ENCODE peak calls at places on chromosomes 2 and 18, in six cellular contexts. One of them, this sample, is unnamed.

GRCh38 chr2:200034816-200035215 is 79.4 kb downstream of the MAIP1 start:
- DNase-seq in H54: no peak
- DNase-seq in T-helper 1 cell: no peak
- DNase-seq in activated CD4-positive, alpha-beta T cell treated with anti-CD3 and anti-CD28 coated beads, Interleukin-2, amount 50 U/mL, for 24 hours: no peak
- DNase-seq in M059J: no peak
- DNase-seq in occipital lobe: no peak
- DNase-seq in this sample: no peak

GRCh38 chr18:5728566-5728965 is 166.8 kb downstream of the TMEM200C start:
- DNase-seq in H54: no peak
- DNase-seq in T-helper 1 cell: no peak
- DNase-seq in activated CD4-positive, alpha-beta T cell treated with anti-CD3 and anti-CD28 coated beads, Interleukin-2, amount 50 U/mL, for 24 hours: no peak
- DNase-seq in M059J: no peak
- DNase-seq in occipital lobe: no peak
- DNase-seq in this sample: no peak

GRCh38 chr2:41920812-41921211 is 127.0 kb upstream of the PKDCC start:
- DNase-seq in H54: no peak
- DNase-seq in T-helper 1 cell: no peak
- DNase-seq in activated CD4-positive, alpha-beta T cell treated with anti-CD3 and anti-CD28 coated beads, Interleukin-2, amount 50 U/mL, for 24 hours: no peak
- DNase-seq in M059J: peak; percentile 65
- DNase-seq in occipital lobe: no peak
- DNase-seq in this sample: peak; percentile 60

GRCh38 chr2:524442-524841 is 152.8 kb downstream of the TMEM18 start:
- DNase-seq in H54: no peak
- DNase-seq in T-helper 1 cell: no peak
- DNase-seq in activated CD4-positive, alpha-beta T cell treated with anti-CD3 and anti-CD28 coated beads, Interleukin-2, amount 50 U/mL, for 24 hours: no peak
- DNase-seq in M059J: peak; percentile 46
- DNase-seq in occipital lobe: no peak
- DNase-seq in this sample: peak; percentile 2

GRCh38 chr2:64383881-64384280 is 70.1 kb upstream of the LGALSL start:
- DNase-seq in H54: no peak
- DNase-seq in T-helper 1 cell: no peak
- DNase-seq in activated CD4-positive, alpha-beta T cell treated with anti-CD3 and anti-CD28 coated beads, Interleukin-2, amount 50 U/mL, for 24 hours: no peak
- DNase-seq in M059J: no peak
- DNase-seq in occipital lobe: no peak
- DNase-seq in this sample: no peak

GRCh38 chr2:48445091-48445725 is 84.7 kb upstream of the STON1 start:
- DNase-seq in H54: no peak
- DNase-seq in T-helper 1 cell: no peak
- DNase-seq in activated CD4-positive, alpha-beta T cell treated with anti-CD3 and anti-CD28 coated beads, Interleukin-2, amount 50 U/mL, for 24 hours: no peak
- DNase-seq in M059J: peak; percentile 36
- DNase-seq in occipital lobe: no peak
- DNase-seq in this sample: peak; percentile 74

GRCh38 chr18:3863593-3863992 is 413.6 kb downstream of the TGIF1 start:
- DNase-seq in H54: no peak
- DNase-seq in T-helper 1 cell: no peak
- DNase-seq in activated CD4-positive, alpha-beta T cell treated with anti-CD3 and anti-CD28 coated beads, Interleukin-2, amount 50 U/mL, for 24 hours: no peak
- DNase-seq in M059J: no peak
- DNase-seq in occipital lobe: no peak
- DNase-seq in this sample: no peak

GRCh38 chr2:68157002-68157401 is 686 bp upstream of the PNO1 start:
- DNase-seq in H54: peak; percentile 26
- DNase-seq in T-helper 1 cell: no peak
- DNase-seq in activated CD4-positive, alpha-beta T cell treated with anti-CD3 and anti-CD28 coated beads, Interleukin-2, amount 50 U/mL, for 24 hours: no peak
- DNase-seq in M059J: peak; percentile 39
- DNase-seq in occipital lobe: no peak
- DNase-seq in this sample: no peak

GRCh38 chr18:59623456-59624383 is 73.5 kb downstream of the CCBE1 start:
- DNase-seq in H54: no peak
- DNase-seq in T-helper 1 cell: no peak
- DNase-seq in activated CD4-positive, alpha-beta T cell treated with anti-CD3 and anti-CD28 coated beads, Interleukin-2, amount 50 U/mL, for 24 hours: no peak
- DNase-seq in M059J: peak; percentile 81
- DNase-seq in occipital lobe: no peak
- DNase-seq in this sample: peak; percentile 44

GRCh38 chr2:185787530-185788145 is 49.0 kb downstream of the FSIP2 start:
- DNase-seq in H54: no peak
- DNase-seq in T-helper 1 cell: no peak
- DNase-seq in activated CD4-positive, alpha-beta T cell treated with anti-CD3 and anti-CD28 coated beads, Interleukin-2, amount 50 U/mL, for 24 hours: no peak
- DNase-seq in M059J: peak; percentile 46
- DNase-seq in occipital lobe: no peak
- DNase-seq in this sample: peak; percentile 46

GRCh38 chr2:151757861-151758260 is 23.6 kb upstream of the NEB start:
- DNase-seq in H54: no peak
- DNase-seq in T-helper 1 cell: no peak
- DNase-seq in activated CD4-positive, alpha-beta T cell treated with anti-CD3 and anti-CD28 coated beads, Interleukin-2, amount 50 U/mL, for 24 hours: no peak
- DNase-seq in M059J: no peak
- DNase-seq in occipital lobe: no peak
- DNase-seq in this sample: no peak

GRCh38 chr2:96175951-96176350 is 30.7 kb upstream of the DUSP2 start:
- DNase-seq in H54: peak; percentile 30
- DNase-seq in T-helper 1 cell: no peak
- DNase-seq in activated CD4-positive, alpha-beta T cell treated with anti-CD3 and anti-CD28 coated beads, Interleukin-2, amount 50 U/mL, for 24 hours: no peak
- DNase-seq in M059J: peak; percentile 67
- DNase-seq in occipital lobe: no peak
- DNase-seq in this sample: peak; percentile 10

GRCh38 chr18:55189972-55190371 is 230.7 kb upstream of the CCDC68 start:
- DNase-seq in H54: no peak
- DNase-seq in T-helper 1 cell: no peak
- DNase-seq in activated CD4-positive, alpha-beta T cell treated with anti-CD3 and anti-CD28 coated beads, Interleukin-2, amount 50 U/mL, for 24 hours: no peak
- DNase-seq in M059J: peak; percentile 40
- DNase-seq in occipital lobe: no peak
- DNase-seq in this sample: no peak

GRCh38 chr2:109020217-109020637 is 31.2 kb upstream of the EDAR start:
- DNase-seq in H54: no peak
- DNase-seq in T-helper 1 cell: no peak
- DNase-seq in activated CD4-positive, alpha-beta T cell treated with anti-CD3 and anti-CD28 coated beads, Interleukin-2, amount 50 U/mL, for 24 hours: no peak
- DNase-seq in M059J: peak; percentile 53
- DNase-seq in occipital lobe: no peak
- DNase-seq in this sample: no peak

GRCh38 chr2:217289909-217290283 is 430.0 kb upstream of the TNP1 start:
- DNase-seq in H54: no peak
- DNase-seq in T-helper 1 cell: no peak
- DNase-seq in activated CD4-positive, alpha-beta T cell treated with anti-CD3 and anti-CD28 coated beads, Interleukin-2, amount 50 U/mL, for 24 hours: no peak
- DNase-seq in M059J: peak; percentile 82
- DNase-seq in occipital lobe: no peak
- DNase-seq in this sample: peak; percentile 75

GRCh38 chr18:46596119-46596518 is 60.9 kb downstream of the LOXHD1 start:
- DNase-seq in H54: no peak
- DNase-seq in T-helper 1 cell: no peak
- DNase-seq in activated CD4-positive, alpha-beta T cell treated with anti-CD3 and anti-CD28 coated beads, Interleukin-2, amount 50 U/mL, for 24 hours: no peak
- DNase-seq in M059J: no peak
- DNase-seq in occipital lobe: no peak
- DNase-seq in this sample: no peak

GRCh38 chr18:79329786-79330185 is 65.9 kb upstream of the NFATC1 start:
- DNase-seq in H54: no peak
- DNase-seq in T-helper 1 cell: no peak
- DNase-seq in activated CD4-positive, alpha-beta T cell treated with anti-CD3 and anti-CD28 coated beads, Interleukin-2, amount 50 U/mL, for 24 hours: no peak
- DNase-seq in M059J: no peak
- DNase-seq in occipital lobe: no peak
- DNase-seq in this sample: no peak

GRCh38 chr2:79832540-79833234 is 319.8 kb downstream of the CTNNA2 start:
- DNase-seq in H54: no peak
- DNase-seq in T-helper 1 cell: no peak
- DNase-seq in activated CD4-positive, alpha-beta T cell treated with anti-CD3 and anti-CD28 coated beads, Interleukin-2, amount 50 U/mL, for 24 hours: no peak
- DNase-seq in M059J: no peak
- DNase-seq in occipital lobe: peak; percentile 21
- DNase-seq in this sample: peak; percentile 5

This sample was measured in epithelial cell of esophagus.